ENCODE peak calls at places on chromosomes 4 and X, in six cellular contexts. Y is cardiac muscle cell, N is pancreas, J is HL-60, Z is GM13976, F is GM23338. T is an unnamed sample.

GRCh38 chrX:132612990-132613564 is 124.2 kb upstream of the MBNL3 start:
- DNase-seq in J (peak; percentile 37), Z (peak; percentile 7), F (peak; percentile 65), Y (peak; percentile 56), N (peak; percentile 75), T (peak; percentile 18)

GRCh38 chr4:184349283-184350039 is 124.9 kb downstream of the IRF2 start:
- DNase-seq in F (no peak), Y (no peak), Z (no peak), J (peak; percentile 49), N (no peak), T (no peak)

GRCh38 chr4:10589808-10590207 is 94.8 kb downstream of the CLNK start:
- DNase-seq in N (no peak), Z (no peak), F (no peak), Y (peak; percentile 83), J (no peak), T (no peak)

GRCh38 chr4:54781771-54782170 is 124.0 kb downstream of the KIT start:
- DNase-seq in F (no peak), J (no peak), N (no peak), Z (no peak), Y (peak; percentile 48), T (no peak)

GRCh38 chr4:83535520-83535944 is 376 bp upstream of the GPAT3 start:
- DNase-seq in Y (peak; percentile 77), Z (peak; percentile 27), F (peak; percentile 75), N (peak; percentile 65), J (peak; percentile 45), T (peak; percentile 3)

GRCh38 chrX:116972362-116972761 is 509.6 kb upstream of the CT83 start:
- DNase-seq in Z (no peak), Y (no peak), N (no peak), J (no peak), F (no peak), T (no peak)

GRCh38 chrX:41621236-41621651 is 67.5 kb upstream of the GPR34 start:
- DNase-seq in Z (no peak), N (no peak), F (peak; percentile 41), Y (peak; percentile 52), J (no peak), T (no peak)

GRCh38 chrX:55201930-55202579 is 18.1 kb upstream of the PAGE5 start:
- DNase-seq in N (no peak), J (no peak), Y (peak; percentile 56), Z (no peak), F (no peak), T (no peak)

GRCh38 chr4:30716671-30717207 is 3.4 kb upstream of the PCDH7 start:
- DNase-seq in F (peak; percentile 57), Z (no peak), J (no peak), N (no peak), Y (peak; percentile 27), T (no peak)

GRCh38 chr4:79650794-79651431 is 242.9 kb upstream of the GK2 start:
- DNase-seq in J (no peak), Z (no peak), F (peak; percentile 30), N (no peak), Y (peak; percentile 77), T (no peak)

GRCh38 chrX:68332156-68332823 is 101.0 kb downstream of the OPHN1 start:
- DNase-seq in Y (peak; percentile 25), N (no peak), J (no peak), Z (no peak), F (peak; percentile 49), T (no peak)

GRCh38 chrX:37361596-37361995 is 12.4 kb downstream of the PRRG1 start:
- DNase-seq in N (no peak), F (no peak), Z (no peak), J (no peak), Y (peak; percentile 16), T (no peak)

GRCh38 chr4:168868044-168868855 is 141.8 kb downstream of the CBR4 start:
- DNase-seq in N (no peak), J (no peak), Z (no peak), Y (peak; percentile 82), F (no peak), T (no peak)

GRCh38 chrX:115957862-115958490 is 212.6 kb upstream of the AGTR2 start:
- DNase-seq in Z (peak; percentile 8), Y (no peak), J (no peak), N (peak; percentile 65), F (peak; percentile 51), T (no peak)

GRCh38 chrX:115960440-115961084 is 210.0 kb upstream of the AGTR2 start:
- DNase-seq in Y (no peak), J (no peak), F (no peak), Z (no peak), N (no peak), T (no peak)

DNA sequence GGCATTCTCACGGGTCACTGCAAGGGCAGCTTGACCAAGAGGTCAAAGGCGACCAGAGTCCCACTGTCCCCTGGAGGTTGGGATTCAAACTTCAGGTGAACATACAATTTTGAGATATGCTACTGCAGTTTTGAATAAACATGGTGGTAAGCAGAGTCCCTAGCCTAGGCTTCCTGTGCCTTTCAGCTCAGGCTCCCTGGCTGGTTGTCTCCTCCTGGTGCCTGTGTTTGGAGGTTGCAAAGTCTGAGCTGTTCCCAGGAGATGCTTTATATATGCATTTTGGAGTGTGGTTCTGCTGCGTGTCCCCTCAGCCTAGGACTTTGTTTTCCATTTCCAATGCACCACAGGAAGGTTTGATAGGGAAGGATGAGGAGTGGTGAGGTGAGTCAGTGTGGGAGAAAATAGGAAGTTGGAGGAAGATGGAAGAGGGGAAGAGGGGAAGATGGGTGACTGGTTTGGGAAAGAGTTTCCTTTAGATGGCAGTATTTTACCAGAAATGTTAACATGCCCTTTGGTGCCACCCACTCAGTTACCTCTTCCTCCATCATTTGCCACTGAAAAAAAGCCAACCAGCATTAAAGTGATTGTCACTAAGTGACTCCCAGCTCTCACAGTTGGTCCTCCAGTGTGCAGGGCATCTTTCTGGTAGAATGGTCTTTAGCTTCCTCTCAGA is 211.7 kb upstream of the AGTR2 start:
- DNase-seq in F (no peak), Z (peak; percentile 8), J (no peak), N (no peak), Y (no peak), T (no peak)
- TF ChIP-seq CTCF in F (peak; percentile 32), Z (no peak), J (no peak), N (no peak), Y (no peak), T (no peak)

DNA sequence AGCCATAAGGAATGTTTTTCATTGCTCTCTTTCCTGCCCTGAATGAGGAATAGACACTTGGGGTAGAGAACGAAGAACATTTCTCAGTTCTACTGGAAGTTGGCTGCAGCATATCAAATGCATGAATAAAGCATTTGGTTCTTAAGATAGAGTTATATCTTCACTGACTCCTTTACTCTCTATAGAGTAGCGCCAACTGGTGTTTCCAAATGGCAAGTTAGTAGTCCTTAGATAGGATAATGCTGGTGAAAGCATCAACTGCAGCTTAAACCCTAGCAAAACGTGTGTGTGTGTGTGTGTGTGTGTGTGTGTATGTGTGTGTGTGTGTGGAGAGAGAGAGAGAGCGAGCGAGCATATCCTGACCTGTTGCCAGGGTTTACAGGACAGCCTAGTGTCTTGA is 62.2 kb upstream of the FRMPD4 start:
- DNase-seq in Y (peak; percentile 51), Z (no peak), N (no peak), J (no peak), F (peak; percentile 2), T (no peak)
- TF ChIP-seq CTCF in Y (peak; percentile 40), Z (no peak), N (no peak), J (no peak), F (no peak), T (no peak)

DNA sequence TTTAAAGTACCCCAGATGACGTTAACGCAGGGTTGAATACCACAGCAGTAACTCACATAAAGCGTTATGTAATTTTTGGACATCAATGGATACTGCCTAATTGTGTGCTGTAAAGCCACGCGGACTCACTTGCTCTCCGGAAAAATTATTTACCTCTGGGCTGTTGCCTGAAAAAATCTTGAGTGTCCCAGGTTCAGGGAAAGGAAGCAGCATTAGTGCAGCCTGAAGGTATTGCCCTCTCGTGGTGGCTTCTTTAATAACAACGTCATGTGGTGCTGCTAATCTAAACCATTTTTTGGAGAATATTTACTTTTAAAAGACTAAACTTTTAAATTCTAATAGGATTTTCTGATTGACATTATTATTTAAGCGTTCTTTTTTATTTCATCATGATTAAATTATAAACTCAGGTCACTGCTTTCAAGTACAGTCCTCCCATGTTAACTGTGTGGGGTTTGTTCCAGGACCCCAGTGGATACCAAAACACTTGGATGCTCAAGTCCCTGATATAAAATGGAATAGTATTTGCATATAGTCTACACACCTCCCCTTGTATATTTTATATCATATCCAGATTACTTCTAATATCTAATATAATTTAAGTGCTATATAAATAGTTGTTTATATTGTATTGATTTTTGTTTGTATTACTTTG is 384.8 kb downstream of the FAM133A start:
- DNase-seq in J (peak; percentile 13), Y (no peak), Z (peak; percentile 6), N (no peak), F (peak; percentile 54), T (no peak)
- TF ChIP-seq CTCF in J (no peak), Y (no peak), Z (peak; percentile 19), N (no peak), F (peak; percentile 62), T (no peak)

GRCh38 chr4:154345359-154345758 is 146.2 kb downstream of the DCHS2 start:
- DNase-seq in N (no peak), J (no peak), Z (no peak), Y (no peak), F (no peak), T (no peak)

GRCh38 chr4:154344686-154345085 is 146.9 kb downstream of the DCHS2 start:
- DNase-seq in Y (no peak), Z (peak; percentile 20), F (peak; percentile 64), J (no peak), N (no peak), T (no peak)

GRCh38 chr4:154348657-154349056 is 142.9 kb downstream of the DCHS2 start:
- DNase-seq in F (peak; percentile 44), J (no peak), N (no peak), Z (no peak), Y (no peak), T (no peak)

GRCh38 chr4:154354883-154355282 is 136.7 kb downstream of the DCHS2 start:
- DNase-seq in Z (no peak), J (no peak), Y (no peak), F (no peak), N (no peak), T (no peak)

DNA sequence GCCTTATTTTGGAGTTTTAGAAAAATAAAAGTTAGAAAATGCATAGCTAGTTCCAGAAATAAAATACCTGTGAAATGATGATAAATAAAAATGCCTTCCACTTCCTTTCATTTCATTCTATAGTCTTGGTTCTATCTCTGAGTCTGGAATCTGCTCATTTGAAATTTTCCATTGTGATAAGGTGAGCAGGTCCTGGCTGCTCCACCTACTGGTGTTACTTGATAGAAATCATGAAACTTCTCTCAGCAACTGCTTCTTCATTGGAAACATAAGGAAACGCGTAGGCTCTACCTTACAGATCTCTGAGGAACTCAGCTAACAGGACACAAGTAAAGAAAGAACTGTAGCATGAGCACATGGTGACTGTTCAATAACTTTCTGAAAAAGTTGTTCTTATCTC is 141.8 kb downstream of the DCHS2 start:
- DNase-seq in Y (no peak), F (peak; percentile 74), Z (no peak), J (no peak), N (no peak), T (no peak)
- TF ChIP-seq CTCF in Y (peak; percentile 12), F (peak; percentile 60), Z (no peak), J (no peak), N (no peak), T (peak; percentile 46)

T was measured in CD4-positive, alpha-beta T cell.